ENCODE peak calls at places on chromosomes 6 and 20, in four cellular contexts. J is prostate gland, L is pancreas, D is A549. C is an unnamed sample.

GRCh38 chr6:72219536-72219935 is 333.2 kb downstream of the RIMS1 start:
- DNase-seq in D (no peak), J (no peak), L (no peak), C (no peak)

GRCh38 chr6:116842374-116842947 is 13.6 kb upstream of the GPRC6A start:
- DNase-seq in J (no peak), D (no peak), L (no peak), C (no peak)

GRCh38 chr6:122798099-122798641 is 9.1 kb downstream of the SMPDL3A start:
- DNase-seq in L (peak), D (peak), J (peak), C (no peak)

GRCh38 chr20:57618091-57618765 is 2.0 kb downstream of the ZBP1 start:
- DNase-seq in J (peak), D (peak), L (no peak), C (peak)

GRCh38 chr6:130001229-130001554 is 17.2 kb upstream of the L3MBTL3 start:
- DNase-seq in D (no peak), L (no peak), J (no peak), C (no peak)

GRCh38 chr6:156832166-156832743 is 55.1 kb downstream of the ARID1B start:
- DNase-seq in J (no peak), D (peak), L (no peak), C (no peak)

GRCh38 chr6:45822269-45822812 is 193.3 kb downstream of the CLIC5 start:
- DNase-seq in L (no peak), J (no peak), D (no peak), C (no peak)

GRCh38 chr6:129500958-129501381 is 209.0 kb downstream of the ARHGAP18 start:
- DNase-seq in J (no peak), D (peak), L (no peak), C (no peak)

GRCh38 chr6:5122504-5123112 is 37.5 kb downstream of the PPP1R3G start:
- DNase-seq in J (no peak), L (no peak), D (no peak), C (no peak)

GRCh38 chr6:137877113-137877512 is 10.1 kb downstream of the TNFAIP3 start:
- DNase-seq in D (no peak), L (no peak), J (no peak), C (no peak)

GRCh38 chr6:137879301-137879700 is 12.2 kb downstream of the TNFAIP3 start:
- DNase-seq in J (no peak), L (no peak), D (no peak), C (no peak)

GRCh38 chr6:137878070-137878809 is 11.2 kb downstream of the TNFAIP3 start:
- DNase-seq in L (no peak), J (no peak), D (no peak), C (no peak)

GRCh38 chr6:137879885-137880430 is 12.9 kb downstream of the TNFAIP3 start:
- DNase-seq in D (no peak), J (no peak), L (no peak), C (no peak)

DNA sequence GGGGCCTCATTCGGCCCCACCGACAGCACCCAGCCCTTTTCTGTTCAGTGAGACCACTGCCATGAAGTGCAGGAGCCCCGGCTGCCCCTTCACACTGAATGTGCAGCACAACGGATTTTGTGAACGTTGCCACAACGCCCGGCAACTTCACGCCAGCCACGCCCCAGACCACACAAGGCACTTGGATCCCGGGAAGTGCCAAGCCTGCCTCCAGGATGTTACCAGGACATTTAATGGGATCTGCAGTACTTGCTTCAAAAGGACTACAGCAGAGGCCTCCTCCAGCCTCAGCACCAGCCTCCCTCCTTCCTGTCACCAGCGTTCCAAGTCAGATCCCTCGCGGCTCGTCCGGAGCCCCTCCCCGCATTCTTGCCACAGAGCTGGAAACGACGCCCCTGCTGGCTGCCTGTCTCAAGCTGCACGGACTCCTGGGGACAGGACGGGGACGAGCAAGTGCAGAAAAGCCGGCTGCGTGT is 11.8 kb downstream of the TNFAIP3 start:
- DNase-seq in J (peak), D (no peak), L (no peak), C (no peak)
- TF ChIP-seq CTCF in J (no peak), D (no peak), L (no peak), C (no peak)

GRCh38 chr6:140670013-140670412 is 1295.6 kb upstream of the CITED2 start:
- DNase-seq in J (no peak), L (no peak), D (no peak), C (no peak)

GRCh38 chr6:140669321-140669720 is 1294.9 kb upstream of the CITED2 start:
- DNase-seq in L (no peak), J (no peak), D (no peak), C (no peak)

GRCh38 chr6:140671926-140672325 is 1297.5 kb upstream of the CITED2 start:
- DNase-seq in L (no peak), D (peak), J (no peak), C (no peak)
- TF ChIP-seq CTCF in L (no peak), D (no peak), J (no peak), C (no peak)

GRCh38 chr6:28117386-28118050 is 6.9 kb upstream of the ZSCAN16 start:
- DNase-seq in D (no peak), J (no peak), L (no peak), C (no peak)
- TF ChIP-seq CTCF in D (no peak), J (no peak), L (no peak), C (no peak)

DNA sequence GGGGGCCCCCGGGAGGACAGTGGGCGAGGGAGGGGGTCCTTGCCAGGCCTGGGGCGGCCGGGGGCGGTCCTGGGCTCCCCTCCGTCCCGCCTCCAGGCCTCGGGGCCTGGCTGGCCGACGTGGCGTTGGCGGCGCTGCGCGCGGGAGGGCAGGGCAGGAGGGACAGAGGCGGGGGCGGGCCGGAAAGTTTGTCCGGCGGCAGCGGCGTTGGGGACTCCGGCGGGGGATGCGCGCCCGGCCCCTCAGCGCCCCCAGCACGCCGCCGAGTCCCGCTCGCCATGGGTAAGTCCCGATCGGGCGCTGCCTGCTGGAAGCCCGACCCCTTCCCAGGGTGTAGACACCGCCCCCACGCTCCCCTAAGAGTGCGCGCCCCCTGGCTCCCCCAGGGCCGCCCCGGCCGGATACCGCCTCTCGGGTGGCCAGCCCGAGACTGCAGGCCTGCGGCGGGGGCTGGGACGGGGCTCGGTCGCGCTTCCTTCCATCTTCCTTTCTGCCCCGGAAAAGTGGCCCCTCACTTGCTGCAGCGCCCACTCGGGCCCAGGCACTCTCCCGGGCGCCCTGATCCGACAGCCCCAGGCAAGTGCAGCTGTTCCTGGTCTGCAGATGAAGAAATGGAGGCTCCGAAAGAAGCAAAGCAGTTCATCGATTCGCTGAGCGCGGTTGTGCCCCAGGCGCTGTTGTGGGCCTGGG is at the start of gene SLC2A10:
- DNase-seq in L (peak), J (peak), D (no peak), C (peak)
- TF ChIP-seq CTCF in L (no peak), J (no peak), D (no peak), C (no peak)

GRCh38 chr6:166561766-166562165 is 24.7 kb downstream of the RAMACL start:
- DNase-seq in D (no peak), J (no peak), L (no peak), C (no peak)
- TF ChIP-seq CTCF in D (no peak), J (no peak), L (no peak), C (no peak)

GRCh38 chr6:33410711-33411631 is at the start of gene PHF1:
- DNase-seq in D (no peak), J (peak), L (peak), C (peak)
- TF ChIP-seq CTCF in D (no peak), J (no peak), L (no peak), C (no peak)

DNA sequence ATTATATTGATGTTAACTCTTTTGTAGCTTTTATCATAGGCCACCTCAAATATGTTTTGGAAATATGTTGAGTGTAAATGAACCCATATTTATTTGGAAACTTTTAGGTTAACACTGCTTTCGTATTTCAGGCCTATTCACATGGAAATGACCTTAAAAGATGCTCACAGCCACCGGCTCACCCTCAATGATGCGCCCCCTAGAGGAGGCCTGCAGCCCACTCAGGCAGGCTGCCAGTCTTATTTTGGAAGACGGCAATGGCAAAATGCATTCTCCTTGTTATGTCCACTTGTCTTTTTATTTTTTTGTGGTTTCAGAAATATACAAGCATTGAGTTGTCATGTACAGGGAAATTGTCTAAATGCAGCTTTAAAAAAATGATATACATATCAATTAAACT is 869.7 kb downstream of the PHF3 start:
- DNase-seq in J (no peak), L (peak), D (peak), C (no peak)
- TF ChIP-seq CTCF in J (no peak), L (no peak), D (peak), C (no peak)

DNA sequence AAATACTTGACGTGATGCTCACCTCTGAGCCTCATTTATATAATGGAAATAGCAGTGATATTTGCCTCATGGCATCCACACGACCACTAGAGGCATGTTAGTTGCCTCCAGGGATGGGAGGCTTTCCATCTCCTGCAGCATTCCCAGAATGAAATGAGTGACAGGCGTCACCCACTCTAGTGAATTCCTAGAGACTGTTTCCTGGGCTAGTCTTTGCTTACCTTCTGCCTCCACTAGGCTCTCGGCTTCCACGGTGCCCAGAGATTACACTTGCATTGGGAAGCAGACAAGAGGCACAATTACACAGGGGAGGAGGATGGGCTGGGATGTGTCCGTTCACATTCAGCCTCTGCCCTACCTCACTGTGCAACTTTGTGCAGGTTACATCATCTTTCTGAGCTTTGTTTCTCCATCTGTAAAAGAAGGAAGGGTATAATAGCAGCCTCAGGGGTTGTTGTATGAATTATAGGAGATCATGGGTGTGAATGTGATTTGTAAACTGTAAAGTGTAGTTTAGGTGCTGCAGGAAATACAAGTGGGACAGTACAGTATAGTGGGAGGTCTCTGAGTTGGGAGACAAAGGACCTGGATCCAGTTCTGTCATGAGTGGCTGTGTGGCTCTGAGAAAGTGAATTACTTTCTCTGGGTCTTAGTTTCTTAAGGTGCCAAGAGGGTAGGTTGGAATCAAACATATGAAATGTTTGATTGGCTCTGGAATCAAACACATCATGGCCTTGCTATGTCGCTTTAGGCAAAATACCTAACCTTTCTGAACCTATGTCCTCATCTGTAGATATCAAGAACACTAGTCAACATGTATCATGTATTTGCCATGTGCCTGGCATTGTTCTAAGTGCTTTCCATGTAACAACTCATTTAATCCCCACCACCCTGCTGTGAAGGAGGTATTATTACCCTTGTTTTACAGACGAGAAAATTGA is 3.6 kb upstream of the VSTM2L start:
- DNase-seq in J (no peak), L (no peak), D (no peak), C (no peak)
- TF ChIP-seq CTCF in J (no peak), L (no peak), D (no peak), C (no peak)

DNA sequence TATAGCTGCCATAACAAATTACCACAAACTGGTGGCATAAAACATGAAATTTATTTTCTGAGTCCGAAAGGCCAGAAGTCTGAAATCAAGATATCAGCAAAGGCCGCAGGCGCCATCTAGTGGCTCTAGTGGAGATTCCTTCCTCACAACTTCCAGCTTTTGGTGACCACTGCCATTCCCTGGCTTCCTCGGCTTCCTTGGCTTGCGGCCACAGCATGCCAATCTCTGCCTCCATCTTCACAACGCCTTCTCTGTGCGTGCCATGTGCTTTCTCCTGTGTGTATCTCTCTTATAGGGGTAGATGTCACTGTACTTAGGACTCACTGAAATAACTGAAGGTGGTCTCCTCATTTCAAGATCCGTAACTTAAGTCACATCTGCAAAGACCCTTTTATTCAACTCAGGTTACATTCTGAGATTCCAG is 5.4 kb upstream of the PLAGL1 start:
- DNase-seq in L (peak), J (peak), D (peak), C (peak)
- TF ChIP-seq CTCF in L (peak), J (peak), D (peak), C (peak)